ENCODE peak calls at places on chromosome 19, in eight cellular contexts. One of them, this sample, is unnamed.
A peak's percentile ranks its signal among the peaks of the same experiment; 100 is the strongest.

GRCh38 chr19:41531438-41532311 is 44.3 kb upstream of the CEACAM21 start:
- DNase-seq in CD8-positive, alpha-beta memory T cell: peak; percentile 73
- DNase-seq in M059J: peak; percentile 9
- DNase-seq in activated T-cell treated with anti-CD3 and anti-CD28 coated beads, Interleukin-2, amount 50 U/mL, for 72 hours: peak; percentile 93
- DNase-seq in amniotic stem cell: no peak
- DNase-seq in AG04449: no peak
- DNase-seq in H54: peak; percentile 58
- DNase-seq in BJ: no peak
- DNase-seq in this sample: no peak

GRCh38 chr19:1466018-1466460 is 13.0 kb downstream of the C19orf25 start:
- DNase-seq in CD8-positive, alpha-beta memory T cell: no peak
- DNase-seq in M059J: no peak
- DNase-seq in activated T-cell treated with anti-CD3 and anti-CD28 coated beads, Interleukin-2, amount 50 U/mL, for 72 hours: no peak
- DNase-seq in amniotic stem cell: no peak
- DNase-seq in AG04449: no peak
- DNase-seq in H54: no peak
- DNase-seq in BJ: no peak
- DNase-seq in this sample: no peak

GRCh38 chr19:49639401-49640112 is 386 bp downstream of the RRAS start:
- DNase-seq in CD8-positive, alpha-beta memory T cell: no peak
- DNase-seq in M059J: peak; percentile 26
- DNase-seq in activated T-cell treated with anti-CD3 and anti-CD28 coated beads, Interleukin-2, amount 50 U/mL, for 72 hours: no peak
- DNase-seq in amniotic stem cell: no peak
- DNase-seq in AG04449: no peak
- DNase-seq in H54: no peak
- DNase-seq in BJ: no peak
- DNase-seq in this sample: no peak

GRCh38 chr19:6516659-6517291 is 14.1 kb upstream of the TNFSF9 start:
- DNase-seq in CD8-positive, alpha-beta memory T cell: peak; percentile 88
- DNase-seq in M059J: peak; percentile 89
- DNase-seq in activated T-cell treated with anti-CD3 and anti-CD28 coated beads, Interleukin-2, amount 50 U/mL, for 72 hours: peak; percentile 94
- DNase-seq in amniotic stem cell: peak; percentile 79
- DNase-seq in AG04449: peak; percentile 3
- DNase-seq in H54: peak; percentile 84
- DNase-seq in BJ: no peak
- DNase-seq in this sample: peak; percentile 82

GRCh38 chr19:54412877-54413276 is 2.4 kb upstream of the TTYH1 start:
- DNase-seq in CD8-positive, alpha-beta memory T cell: no peak
- DNase-seq in M059J: no peak
- DNase-seq in activated T-cell treated with anti-CD3 and anti-CD28 coated beads, Interleukin-2, amount 50 U/mL, for 72 hours: no peak
- DNase-seq in amniotic stem cell: no peak
- DNase-seq in AG04449: no peak
- DNase-seq in H54: no peak
- DNase-seq in BJ: no peak
- DNase-seq in this sample: no peak

GRCh38 chr19:4373601-4374441 is 26.5 kb downstream of the SH3GL1 start:
- DNase-seq in CD8-positive, alpha-beta memory T cell: no peak
- DNase-seq in M059J: peak; percentile 58
- DNase-seq in activated T-cell treated with anti-CD3 and anti-CD28 coated beads, Interleukin-2, amount 50 U/mL, for 72 hours: no peak
- DNase-seq in amniotic stem cell: no peak
- DNase-seq in AG04449: no peak
- DNase-seq in H54: no peak
- DNase-seq in BJ: peak; percentile 35
- DNase-seq in this sample: no peak

GRCh38 chr19:16587031-16588023 is 15.1 kb upstream of the SLC35E1 start:
- DNase-seq in CD8-positive, alpha-beta memory T cell: peak; percentile 44
- DNase-seq in M059J: peak; percentile 15
- DNase-seq in activated T-cell treated with anti-CD3 and anti-CD28 coated beads, Interleukin-2, amount 50 U/mL, for 72 hours: peak; percentile 69
- DNase-seq in amniotic stem cell: no peak
- DNase-seq in AG04449: peak; percentile 38
- DNase-seq in H54: no peak
- DNase-seq in BJ: no peak
- DNase-seq in this sample: no peak

GRCh38 chr19:53894736-53895135 is 12.7 kb downstream of the PRKCG start:
- DNase-seq in CD8-positive, alpha-beta memory T cell: no peak
- DNase-seq in M059J: peak; percentile 57
- DNase-seq in activated T-cell treated with anti-CD3 and anti-CD28 coated beads, Interleukin-2, amount 50 U/mL, for 72 hours: no peak
- DNase-seq in amniotic stem cell: no peak
- DNase-seq in AG04449: no peak
- DNase-seq in H54: no peak
- DNase-seq in BJ: no peak
- DNase-seq in this sample: no peak

GRCh38 chr19:6440905-6441304 is 7.3 kb upstream of the SLC25A41 start:
- DNase-seq in CD8-positive, alpha-beta memory T cell: no peak
- DNase-seq in M059J: no peak
- DNase-seq in activated T-cell treated with anti-CD3 and anti-CD28 coated beads, Interleukin-2, amount 50 U/mL, for 72 hours: no peak
- DNase-seq in amniotic stem cell: no peak
- DNase-seq in AG04449: no peak
- DNase-seq in H54: no peak
- DNase-seq in BJ: no peak
- DNase-seq in this sample: no peak

GRCh38 chr19:39139305-39140194 is 14.0 kb downstream of the PAK4 start:
- DNase-seq in CD8-positive, alpha-beta memory T cell: no peak
- DNase-seq in M059J: no peak
- DNase-seq in activated T-cell treated with anti-CD3 and anti-CD28 coated beads, Interleukin-2, amount 50 U/mL, for 72 hours: no peak
- DNase-seq in amniotic stem cell: no peak
- DNase-seq in AG04449: no peak
- DNase-seq in H54: no peak
- DNase-seq in BJ: no peak
- DNase-seq in this sample: no peak

GRCh38 chr19:52658595-52658994 is 20.4 kb upstream of the ZNF83 start:
- DNase-seq in CD8-positive, alpha-beta memory T cell: no peak
- DNase-seq in M059J: no peak
- DNase-seq in activated T-cell treated with anti-CD3 and anti-CD28 coated beads, Interleukin-2, amount 50 U/mL, for 72 hours: no peak
- DNase-seq in amniotic stem cell: no peak
- DNase-seq in AG04449: no peak
- DNase-seq in H54: no peak
- DNase-seq in BJ: no peak
- DNase-seq in this sample: no peak

This sample was measured in NCI-H1048.